ENCODE peak calls at places on chromosomes 4 and X, in five cellular contexts. T is A549; I is head of caudate nucleus; Y is left kidney; V is activated T-cell treated with anti-CD3 and anti-CD28 coated beads, Interleukin-2, amount 50 U/mL, for 72 hours. J is an unnamed sample.

GRCh38 chr4:12963912-12964311 is 520.2 kb downstream of the RAB28 start:
- DNase-seq in T (no peak), Y (no peak), I (no peak), V (no peak), J (no peak)

GRCh38 chr4:64756016-64756415 is 346.8 kb upstream of the TECRL start:
- DNase-seq in I (no peak), V (no peak), Y (no peak), T (no peak), J (no peak)

GRCh38 chr4:126799471-126799870 is 833.3 kb upstream of the INTU start:
- DNase-seq in I (no peak), Y (no peak), V (no peak), T (no peak), J (no peak)

GRCh38 chrX:24169211-24169610 is 19.7 kb downstream of the ZFX start:
- DNase-seq in V (no peak), I (no peak), Y (no peak), T (no peak), J (peak; percentile 2)

GRCh38 chr4:90318208-90318607 is 191.0 kb downstream of the CCSER1 start:
- DNase-seq in V (no peak), I (no peak), T (peak; percentile 38), Y (no peak), J (no peak)

GRCh38 chr4:182320092-182320491 is 76.9 kb downstream of the TENM3 start:
- DNase-seq in I (no peak), Y (no peak), T (no peak), V (no peak), J (no peak)

GRCh38 chrX:109911046-109911445 is 91.9 kb upstream of the TMEM164 start:
- DNase-seq in V (no peak), Y (peak; percentile 3), T (no peak), I (no peak), J (peak; percentile 20)

GRCh38 chr4:144611850-144612249 is 34.1 kb upstream of the HHIP start:
- DNase-seq in I (peak; percentile 64), V (peak; percentile 5), T (peak; percentile 9), Y (peak; percentile 10), J (peak; percentile 32)

GRCh38 chrX:68721546-68721945 is 74.1 kb downstream of the STARD8 start:
- DNase-seq in I (peak; percentile 21), V (no peak), Y (no peak), T (no peak), J (no peak)

GRCh38 chr4:7770675-7771050 is 169.0 kb downstream of the AFAP1 start:
- DNase-seq in V (no peak), T (no peak), Y (no peak), I (no peak), J (no peak)

J was measured in NCI-H69.